ENCODE peak calls at places on chromosomes 11 and 22, in ten cellular contexts. A is NB4; B is choroid plexus epithelial cell; Y is lower leg skin; I is activated CD8-positive, alpha-beta T cell treated with anti-CD3 and anti-CD28 coated beads, Interleukin-2, amount 10 ng/mL, durations not matched to agents 7 days and 5 days; Q is hippocampal formation; K is germinal center; T is AML-193; D is NCI-H2081; W is NCI-H1092 treated with DMSO at 0.1 percent for 48 hours. N is an unnamed sample.

GRCh38 chr11:95835351-95835750 is 45.1 kb downstream of the CEP57 start:
- DNase-seq in A (no peak), B (peak; percentile 44), Y (no peak), I (no peak), Q (no peak), K (no peak), T (no peak), D (peak; percentile 67), W (peak; percentile 33), N (peak; percentile 31)

GRCh38 chr22:26812731-26813130 is 155.3 kb downstream of the MIAT start:
- DNase-seq in A (no peak), B (no peak), Y (no peak), I (no peak), Q (no peak), K (no peak), T (no peak), D (no peak), W (no peak), N (no peak)

GRCh38 chr22:25448435-25449051 is 115.9 kb upstream of the GRK3 start:
- DNase-seq in A (peak; percentile 25), B (peak; percentile 22), Y (no peak), I (peak; percentile 44), Q (no peak), K (peak; percentile 36), T (no peak), D (no peak), W (peak; percentile 9), N (no peak)

GRCh38 chr22:36143956-36144355 is 16.6 kb downstream of the APOL3 start:
- DNase-seq in A (no peak), B (no peak), Y (peak; percentile 74), I (no peak), Q (no peak), K (no peak), T (no peak), D (no peak), W (no peak), N (no peak)

GRCh38 chr11:111918390-111919256 is at the start of gene C11orf52:
- DNase-seq in A (no peak), B (peak; percentile 76), Y (no peak), I (no peak), Q (no peak), K (no peak), T (no peak), D (peak; percentile 98), W (peak; percentile 84), N (peak; percentile 94)

GRCh38 chr22:17079572-17079971 is 5.2 kb upstream of the IL17RA start:
- DNase-seq in A (peak; percentile 68), B (peak; percentile 25), Y (peak; percentile 32), I (no peak), Q (no peak), K (no peak), T (peak; percentile 35), D (no peak), W (no peak), N (no peak)

GRCh38 chr11:116170526-116171120 is 602.2 kb downstream of the BUD13 start:
- DNase-seq in A (peak; percentile 6), B (no peak), Y (peak; percentile 71), I (no peak), Q (no peak), K (no peak), T (no peak), D (peak; percentile 62), W (peak; percentile 47), N (no peak)

GRCh38 chr11:69536406-69536805 is 54.9 kb downstream of the LINC01488 start:
- DNase-seq in A (no peak), B (no peak), Y (no peak), I (no peak), Q (no peak), K (no peak), T (no peak), D (no peak), W (no peak), N (no peak)

GRCh38 chr11:78465169-78465942 is 47.7 kb upstream of the GAB2 start:
- DNase-seq in A (no peak), B (no peak), Y (no peak), I (peak; percentile 68), Q (no peak), K (peak; percentile 47), T (no peak), D (no peak), W (no peak), N (no peak)

GRCh38 chr22:42960146-42960509 is 54.8 kb downstream of the PACSIN2 start:
- DNase-seq in A (peak; percentile 62), B (no peak), Y (no peak), I (no peak), Q (no peak), K (no peak), T (peak; percentile 9), D (no peak), W (no peak), N (no peak)

GRCh38 chr11:47725445-47726442 is 10.6 kb upstream of the AGBL2 start:
- DNase-seq in A (no peak), B (peak; percentile 35), Y (no peak), I (no peak), Q (no peak), K (no peak), T (peak; percentile 22), D (no peak), W (no peak), N (no peak)

GRCh38 chr22:23897320-23897719 is 3.1 kb downstream of the MIF start:
- DNase-seq in A (peak; percentile 16), B (no peak), Y (no peak), I (no peak), Q (no peak), K (no peak), T (no peak), D (no peak), W (no peak), N (no peak)

GRCh38 chr22:48316876-48317250 is 1510.8 kb downstream of the BRD1 start:
- DNase-seq in A (no peak), B (no peak), Y (peak; percentile 74), I (no peak), Q (no peak), K (no peak), T (no peak), D (no peak), W (no peak), N (no peak)

GRCh38 chr22:44329179-44329796 is 16.5 kb upstream of the SHISAL1 start:
- DNase-seq in A (peak; percentile 63), B (peak; percentile 13), Y (no peak), I (peak; percentile 64), Q (no peak), K (no peak), T (no peak), D (no peak), W (no peak), N (no peak)

GRCh38 chr11:36976740-36977139 is 378.7 kb upstream of the RAG2 start:
- DNase-seq in A (no peak), B (no peak), Y (no peak), I (no peak), Q (no peak), K (no peak), T (no peak), D (no peak), W (no peak), N (no peak)

GRCh38 chr11:44623321-44623715 is 57.9 kb downstream of the CD82 start:
- DNase-seq in A (no peak), B (no peak), Y (peak; percentile 83), I (peak; percentile 18), Q (no peak), K (peak; percentile 2), T (no peak), D (peak; percentile 22), W (no peak), N (no peak)

GRCh38 chr11:118086913-118087768 is at the start of gene SMIM35:
- DNase-seq in A (no peak), B (no peak), Y (no peak), I (no peak), Q (no peak), K (no peak), T (no peak), D (peak; percentile 23), W (no peak), N (peak; percentile 71)

GRCh38 chr11:124085583-124085982 is 29.7 kb upstream of the VWA5A start:
- DNase-seq in A (no peak), B (peak; percentile 23), Y (no peak), I (no peak), Q (no peak), K (no peak), T (no peak), D (no peak), W (no peak), N (no peak)

GRCh38 chr11:35253237-35253636 is 114.3 kb downstream of the CD44 start:
- DNase-seq in A (no peak), B (no peak), Y (no peak), I (no peak), Q (no peak), K (no peak), T (no peak), D (no peak), W (no peak), N (no peak)

GRCh38 chr11:574632-575323 is 1.5 kb upstream of the PHRF1 start:
- DNase-seq in A (no peak), B (no peak), Y (no peak), I (no peak), Q (no peak), K (no peak), T (no peak), D (no peak), W (peak; percentile 40), N (no peak)

GRCh38 chr11:12765428-12765827 is 91.2 kb downstream of the TEAD1 start:
- DNase-seq in A (no peak), B (peak; percentile 67), Y (no peak), I (no peak), Q (no peak), K (no peak), T (no peak), D (peak; percentile 93), W (peak; percentile 36), N (peak; percentile 98)

GRCh38 chr22:37428649-37429586 is 1.6 kb upstream of the ELFN2 start:
- DNase-seq in A (peak; percentile 68), B (peak; percentile 59), Y (no peak), I (peak; percentile 71), Q (no peak), K (peak; percentile 78), T (peak; percentile 56), D (peak; percentile 23), W (no peak), N (no peak)

GRCh38 chr11:17972987-17973386 is 39.9 kb downstream of the SERGEF start:
- DNase-seq in A (peak; percentile 46), B (peak; percentile 88), Y (no peak), I (no peak), Q (peak; percentile 49), K (no peak), T (peak; percentile 8), D (no peak), W (no peak), N (peak; percentile 42)

GRCh38 chr11:72091292-72091691 is 10.6 kb downstream of the LRRC51 start:
- DNase-seq in A (peak; percentile 80), B (peak; percentile 79), Y (no peak), I (peak; percentile 76), Q (peak; percentile 43), K (peak; percentile 84), T (peak; percentile 86), D (peak; percentile 51), W (peak; percentile 26), N (peak; percentile 39)

GRCh38 chr11:13963949-13964770 is 1.6 kb downstream of the SPON1 start:
- DNase-seq in A (no peak), B (no peak), Y (no peak), I (no peak), Q (no peak), K (no peak), T (no peak), D (no peak), W (no peak), N (peak; percentile 55)

GRCh38 chr11:64230209-64230984 is at the start of gene DNAJC4:
- DNase-seq in A (peak; percentile 95), B (peak; percentile 91), Y (peak; percentile 98), I (peak; percentile 94), Q (peak; percentile 80), K (peak; percentile 78), T (peak; percentile 76), D (peak; percentile 95), W (peak; percentile 98), N (peak; percentile 95)

GRCh38 chr11:68371176-68372041 is 59.0 kb downstream of the LRP5 start:
- DNase-seq in A (no peak), B (no peak), Y (no peak), I (no peak), Q (no peak), K (peak; percentile 63), T (no peak), D (no peak), W (no peak), N (no peak)

GRCh38 chr11:118277312-118277711 is 13.2 kb upstream of the MPZL2 start:
- DNase-seq in A (peak; percentile 17), B (peak; percentile 17), Y (no peak), I (peak; percentile 43), Q (no peak), K (no peak), T (no peak), D (no peak), W (no peak), N (no peak)

N was measured in NCI-H1105 treated with DMSO at 0.1 percent for 48 hours.